ENCODE peak calls at places on chromosome 1, in four cellular contexts. I is astrocyte; T is RPMI7951; Y is activated naive CD4-positive, alpha-beta T cell. Z is an unnamed sample.

GRCh38 chr1:198167436-198167934 is 10.7 kb downstream of the NEK7 start:
- DNase-seq in I (peak), T (peak), Y (no peak), Z (no peak)

GRCh38 chr1:25716320-25716719 is 83.7 kb upstream of the SELENON start:
- DNase-seq in I (no peak), T (no peak), Y (no peak), Z (no peak)

GRCh38 chr1:29767088-29767685 is 530.9 kb downstream of the PTPRU start:
- DNase-seq in I (no peak), T (no peak), Y (no peak), Z (no peak)

GRCh38 chr1:232655041-232655745 is 25.3 kb upstream of the SIPA1L2 start:
- DNase-seq in I (peak), T (peak), Y (no peak), Z (no peak)

GRCh38 chr1:232622981-232623380 is 7.0 kb downstream of the SIPA1L2 start:
- DNase-seq in I (no peak), T (no peak), Y (no peak), Z (no peak)

GRCh38 chr1:20100632-20101355 is 18.5 kb downstream of the PLA2G2D start:
- DNase-seq in I (peak), T (peak), Y (no peak), Z (no peak)

GRCh38 chr1:18581420-18581880 is 49.2 kb upstream of the PAX7 start:
- DNase-seq in I (no peak), T (no peak), Y (no peak), Z (no peak)

GRCh38 chr1:59316497-59317128 is 19.7 kb downstream of the FGGY start:
- DNase-seq in I (peak), T (no peak), Y (no peak), Z (no peak)

GRCh38 chr1:38044224-38045215 is 2.1 kb downstream of the POU3F1 start:
- DNase-seq in I (no peak), T (no peak), Y (no peak), Z (no peak)

GRCh38 chr1:10906866-10907519 is 105.5 kb upstream of the TARDBP start:
- DNase-seq in I (no peak), T (no peak), Y (no peak), Z (no peak)

Z was measured in breast epithelium.